ENCODE peak calls at places on chromosome 3, in seven cellular contexts. One of them, this sample, is unnamed.

GRCh38 chr3:105414841-105415240 is 48.1 kb downstream of the ALCAM start:
- DNase-seq in CD4-positive, CD25-positive, alpha-beta regulatory T cell: no peak
- DNase-seq in dorsolateral prefrontal cortex: no peak
- DNase-seq in activated T-helper 1 cell treated with anti-CD3 and anti-CD28 coated beads, Interleukin-2, amount 50 U/mL, for 16 hours: no peak
- DNase-seq in uterus: no peak
- DNase-seq in effector memory CD8-positive, alpha-beta T cell: no peak
- DNase-seq in A549: no peak
- DNase-seq in this sample: no peak

GRCh38 chr3:11642455-11643162 is 1.1 kb downstream of the VGLL4 start:
- DNase-seq in CD4-positive, CD25-positive, alpha-beta regulatory T cell: peak
- DNase-seq in dorsolateral prefrontal cortex: peak
- DNase-seq in activated T-helper 1 cell treated with anti-CD3 and anti-CD28 coated beads, Interleukin-2, amount 50 U/mL, for 16 hours: peak
- DNase-seq in uterus: peak
- DNase-seq in effector memory CD8-positive, alpha-beta T cell: peak
- DNase-seq in A549: peak
- DNase-seq in this sample: peak

GRCh38 chr3:132245547-132245946 is 71.7 kb upstream of the ACP3 start:
- DNase-seq in CD4-positive, CD25-positive, alpha-beta regulatory T cell: no peak
- DNase-seq in dorsolateral prefrontal cortex: no peak
- DNase-seq in activated T-helper 1 cell treated with anti-CD3 and anti-CD28 coated beads, Interleukin-2, amount 50 U/mL, for 16 hours: no peak
- DNase-seq in uterus: no peak
- DNase-seq in effector memory CD8-positive, alpha-beta T cell: no peak
- DNase-seq in A549: no peak
- DNase-seq in this sample: no peak

GRCh38 chr3:189680723-189681122 is 49.5 kb downstream of the TP63 start:
- DNase-seq in CD4-positive, CD25-positive, alpha-beta regulatory T cell: no peak
- DNase-seq in dorsolateral prefrontal cortex: no peak
- DNase-seq in activated T-helper 1 cell treated with anti-CD3 and anti-CD28 coated beads, Interleukin-2, amount 50 U/mL, for 16 hours: no peak
- DNase-seq in uterus: no peak
- DNase-seq in effector memory CD8-positive, alpha-beta T cell: no peak
- DNase-seq in A549: no peak
- DNase-seq in this sample: no peak

GRCh38 chr3:12058408-12058807 is 54.2 kb downstream of the SYN2 start:
- DNase-seq in CD4-positive, CD25-positive, alpha-beta regulatory T cell: no peak
- DNase-seq in dorsolateral prefrontal cortex: no peak
- DNase-seq in activated T-helper 1 cell treated with anti-CD3 and anti-CD28 coated beads, Interleukin-2, amount 50 U/mL, for 16 hours: no peak
- DNase-seq in uterus: no peak
- DNase-seq in effector memory CD8-positive, alpha-beta T cell: no peak
- DNase-seq in A549: no peak
- DNase-seq in this sample: no peak

GRCh38 chr3:186985713-186986364 is 55.5 kb downstream of the ST6GAL1 start:
- DNase-seq in CD4-positive, CD25-positive, alpha-beta regulatory T cell: no peak
- DNase-seq in dorsolateral prefrontal cortex: no peak
- DNase-seq in activated T-helper 1 cell treated with anti-CD3 and anti-CD28 coated beads, Interleukin-2, amount 50 U/mL, for 16 hours: no peak
- DNase-seq in uterus: no peak
- DNase-seq in effector memory CD8-positive, alpha-beta T cell: no peak
- DNase-seq in A549: no peak
- DNase-seq in this sample: no peak

GRCh38 chr3:99176169-99176964 is 274.9 kb upstream of the DCBLD2 start:
- DNase-seq in CD4-positive, CD25-positive, alpha-beta regulatory T cell: no peak
- DNase-seq in dorsolateral prefrontal cortex: no peak
- DNase-seq in activated T-helper 1 cell treated with anti-CD3 and anti-CD28 coated beads, Interleukin-2, amount 50 U/mL, for 16 hours: no peak
- DNase-seq in uterus: no peak
- DNase-seq in effector memory CD8-positive, alpha-beta T cell: no peak
- DNase-seq in A549: no peak
- DNase-seq in this sample: no peak

GRCh38 chr3:122679467-122680291 is 960 bp upstream of the PARP14 start:
- DNase-seq in CD4-positive, CD25-positive, alpha-beta regulatory T cell: no peak
- DNase-seq in dorsolateral prefrontal cortex: no peak
- DNase-seq in activated T-helper 1 cell treated with anti-CD3 and anti-CD28 coated beads, Interleukin-2, amount 50 U/mL, for 16 hours: no peak
- DNase-seq in uterus: peak
- DNase-seq in effector memory CD8-positive, alpha-beta T cell: peak
- DNase-seq in A549: peak
- DNase-seq in this sample: peak